ENCODE peak calls at places on chromosomes 13 and 19, in seven cellular contexts. J, E, N, O, F, X and M are unnamed samples.

GRCh38 chr13:99215466-99215865 is 14.8 kb downstream of the UBAC2 start:
- DNase-seq in J (no peak), E (no peak), N (peak), O (no peak), F (no peak), X (no peak), M (no peak)

GRCh38 chr19:46015080-46015960 is 7.5 kb downstream of the PGLYRP1 start:
- DNase-seq in J (no peak), E (peak), N (peak), O (no peak), F (peak), X (peak), M (peak)

GRCh38 chr13:98523455-98524102 is 53.3 kb downstream of the STK24 start:
- DNase-seq in J (no peak), E (no peak), N (no peak), O (peak), F (no peak), X (no peak), M (no peak)

GRCh38 chr13:74767031-74767430 is 632.8 kb upstream of the KLF12 start:
- DNase-seq in J (no peak), E (no peak), N (no peak), O (no peak), F (peak), X (no peak), M (no peak)

GRCh38 chr19:40962460-40962961 is 28.6 kb upstream of the CYP2B6 start:
- DNase-seq in J (no peak), E (no peak), N (no peak), O (no peak), F (no peak), X (no peak), M (no peak)

GRCh38 chr19:41699231-41699967 is 9.0 kb upstream of the CEACAM5 start:
- DNase-seq in J (no peak), E (no peak), N (peak), O (no peak), F (peak), X (no peak), M (no peak)

GRCh38 chr13:59531571-59532091 is 632.1 kb downstream of the DIAPH3 start:
- DNase-seq in J (peak), E (no peak), N (peak), O (no peak), F (peak), X (no peak), M (peak)

GRCh38 chr13:106349080-106349841 is 186.2 kb downstream of the EFNB2 start:
- DNase-seq in J (no peak), E (peak), N (peak), O (no peak), F (no peak), X (peak), M (no peak)

GRCh38 chr13:95300625-95301134 is 571 bp downstream of the ABCC4 start:
- DNase-seq in J (peak), E (peak), N (peak), O (no peak), F (peak), X (no peak), M (no peak)
- TF ChIP-seq CTCF in J (no peak), E (peak), N (peak), O (peak), F (no peak), X (peak), M (no peak)

GRCh38 chr19:3404324-3405260 is 38.2 kb downstream of the NFIC start:
- DNase-seq in J (peak), E (no peak), N (no peak), O (no peak), F (peak), X (no peak), M (no peak)
- TF ChIP-seq CTCF in J (no peak), E (no peak), N (no peak), O (no peak), F (peak), X (no peak), M (no peak)

GRCh38 chr13:31699650-31700049 is 39.7 kb upstream of the RXFP2 start:
- DNase-seq in J (no peak), E (no peak), N (peak), O (no peak), F (no peak), X (no peak), M (no peak)
- TF ChIP-seq CTCF in J (no peak), E (peak), N (peak), O (no peak), F (no peak), X (no peak), M (no peak)

DNA sequence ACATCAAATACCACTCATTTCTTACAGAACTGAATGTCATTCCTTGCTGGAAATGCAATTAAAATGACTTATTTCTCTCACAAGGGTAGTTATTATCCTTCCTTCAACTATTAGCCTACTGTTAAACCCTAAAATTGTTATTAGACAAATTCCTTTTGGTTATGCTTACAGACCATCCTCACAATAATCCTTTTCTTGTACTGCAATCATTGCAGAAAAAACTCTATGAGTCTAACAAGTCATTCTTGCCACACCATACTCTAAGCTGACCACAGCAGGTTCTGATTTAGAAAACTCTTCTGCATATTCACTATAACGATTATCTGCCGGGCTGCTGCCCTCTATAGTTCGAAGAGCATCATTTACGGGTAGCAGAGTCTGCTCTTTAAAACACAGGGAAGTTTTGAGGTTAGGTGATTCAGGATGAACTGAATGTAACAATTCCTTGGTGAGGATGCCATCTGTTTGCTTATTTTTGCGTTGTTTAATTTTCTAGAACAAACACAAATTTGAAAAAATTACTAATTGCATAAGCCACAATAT is 38.2 kb downstream of the MTMR6 start:
- DNase-seq in J (peak), E (no peak), N (no peak), O (peak), F (no peak), X (no peak), M (no peak)
- TF ChIP-seq CTCF in J (peak), E (peak), N (peak), O (peak), F (peak), X (peak), M (no peak)

DNA sequence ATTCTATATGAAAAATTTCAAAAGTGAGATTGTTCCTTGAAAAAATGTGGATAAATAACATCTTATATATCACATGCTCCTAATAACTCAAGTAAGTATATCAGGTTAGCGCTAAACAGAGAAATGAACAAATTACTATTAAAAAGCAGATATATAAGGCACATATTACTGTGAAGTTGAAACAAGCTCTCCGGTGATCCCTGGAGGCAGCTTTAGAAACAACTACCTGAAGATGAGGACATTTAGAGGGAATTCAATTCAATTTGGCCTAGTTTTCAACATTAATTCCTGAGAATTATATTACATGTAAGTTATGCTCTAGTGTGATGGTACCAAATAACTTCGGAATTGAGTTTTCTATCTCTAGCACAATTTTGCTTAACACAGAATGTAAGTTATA is 1373.6 kb upstream of the SPRY2 start:
- DNase-seq in J (no peak), E (no peak), N (no peak), O (no peak), F (no peak), X (no peak), M (no peak)
- TF ChIP-seq CTCF in J (no peak), E (peak), N (peak), O (no peak), F (no peak), X (no peak), M (no peak)

GRCh38 chr13:23810842-23811241 is 78.4 kb downstream of the MIPEP start:
- DNase-seq in J (no peak), E (no peak), N (no peak), O (no peak), F (no peak), X (no peak), M (no peak)
- TF ChIP-seq CTCF in J (no peak), E (peak), N (peak), O (peak), F (no peak), X (no peak), M (no peak)

DNA sequence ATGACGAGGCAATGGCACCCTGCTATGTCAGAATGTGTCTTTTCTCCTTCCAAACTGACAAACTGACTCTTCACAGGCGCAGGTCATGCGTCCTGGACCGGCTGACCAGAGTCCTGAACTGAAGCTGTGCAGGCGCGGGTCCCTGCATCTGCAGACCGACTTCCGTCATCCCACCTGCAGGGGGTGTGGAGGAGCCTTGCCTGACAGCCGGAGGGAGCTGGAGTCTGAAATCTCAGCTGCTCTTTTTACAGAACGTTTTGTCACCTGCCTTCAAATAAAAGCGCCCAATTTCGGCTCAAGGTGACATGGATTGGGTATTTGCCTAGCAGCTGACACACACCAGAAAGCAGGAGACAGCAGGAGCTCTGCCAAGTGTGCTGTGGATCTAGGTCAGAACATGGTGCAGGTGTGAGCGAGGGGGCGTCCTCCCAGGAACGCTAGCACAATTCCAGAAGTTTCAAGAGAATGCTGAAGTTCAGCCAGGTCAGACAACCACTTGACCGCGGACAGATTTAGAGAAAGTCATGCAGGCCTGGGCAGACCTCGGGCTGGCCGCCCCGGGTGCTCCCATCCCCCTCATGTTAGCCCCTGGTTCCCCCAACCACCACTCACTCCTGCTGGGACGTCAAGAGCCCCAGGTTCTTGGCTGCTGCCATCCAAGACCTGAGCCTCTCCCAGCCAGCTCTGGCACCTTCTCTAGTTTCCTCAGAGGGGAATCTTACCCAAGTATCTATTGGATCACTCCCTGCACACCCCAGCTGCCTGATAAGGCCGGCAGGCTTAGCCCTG is 32.8 kb downstream of the ELL start:
- DNase-seq in J (no peak), E (peak), N (peak), O (no peak), F (no peak), X (no peak), M (no peak)
- TF ChIP-seq CTCF in J (peak), E (peak), N (peak), O (peak), F (peak), X (peak), M (no peak)